ENCODE peak calls at places on chromosomes 3 and 15, in seven cellular contexts. M is activated gamma-delta T cell treated with Interleukin-2 at 50 U/mL for 16 hours; F is ureter; P is posterior cingulate gyrus; T is CD4-positive, alpha-beta T cell; X is H4; O is stomach. H is an unnamed sample.

GRCh38 chr15:40992241-40992741 is 39.0 kb downstream of the CHAC1 start:
- DNase-seq in T (no peak), M (no peak), F (no peak), P (no peak), O (no peak), X (no peak), H (no peak)

GRCh38 chr3:73470851-73471250 is 153.9 kb downstream of the PDZRN3 start:
- DNase-seq in M (no peak), X (no peak), T (no peak), F (no peak), O (no peak), P (no peak), H (no peak)

GRCh38 chr3:156233875-156234274 is 113.5 kb downstream of the KCNAB1 start:
- DNase-seq in M (no peak), O (no peak), P (no peak), F (no peak), X (no peak), T (no peak), H (no peak)

GRCh38 chr15:54082836-54083492 is 104.7 kb downstream of the UNC13C start:
- DNase-seq in M (no peak), T (no peak), O (no peak), X (no peak), P (no peak), F (no peak), H (no peak)

GRCh38 chr3:10194328-10195071 is 29.8 kb downstream of the IRAK2 start:
- DNase-seq in O (no peak), F (peak), T (peak), X (no peak), M (peak), P (peak), H (peak)

GRCh38 chr3:16728762-16729745 is 123.8 kb upstream of the DAZL start:
- DNase-seq in X (no peak), P (no peak), T (no peak), M (no peak), O (no peak), F (no peak), H (no peak)

GRCh38 chr3:112247351-112247750 is 46.7 kb downstream of the SLC9C1 start:
- DNase-seq in X (no peak), O (no peak), F (no peak), M (no peak), T (no peak), P (no peak), H (no peak)

GRCh38 chr15:69719527-69719926 is 266.9 kb downstream of the RPLP1 start:
- DNase-seq in X (no peak), T (peak), P (no peak), O (peak), F (no peak), M (peak), H (no peak)

GRCh38 chr15:67124111-67124510 is 58.7 kb downstream of the SMAD3 start:
- DNase-seq in X (no peak), F (no peak), P (no peak), T (no peak), M (no peak), O (no peak), H (no peak)

GRCh38 chr15:54035616-54036015 is 57.4 kb downstream of the UNC13C start:
- DNase-seq in O (no peak), P (no peak), F (no peak), T (no peak), X (no peak), M (no peak), H (no peak)

GRCh38 chr3:159186581-159186980 is 384.7 kb downstream of the MFSD1 start:
- DNase-seq in F (no peak), P (no peak), X (no peak), M (no peak), T (no peak), O (no peak), H (no peak)

GRCh38 chr15:70100495-70101331 is 3.0 kb upstream of the TLE3 start:
- DNase-seq in T (peak), O (peak), P (no peak), M (peak), X (peak), F (no peak), H (peak)

GRCh38 chr15:69410290-69410874 is 3.8 kb upstream of the KIF23 start:
- DNase-seq in T (no peak), F (no peak), M (no peak), X (peak), O (no peak), P (peak), H (no peak)

GRCh38 chr15:51876169-51876568 is 46.7 kb downstream of the TMOD3 start:
- DNase-seq in X (no peak), F (no peak), T (no peak), M (no peak), P (no peak), O (no peak), H (no peak)

H was measured in effector CD8-positive, alpha-beta T cell.